ENCODE peak calls at places on chromosomes 7 and 10, in nine cellular contexts. One of them, this sample, is unnamed.

GRCh38 chr7:79176859-79177477 is 276.5 kb downstream of the MAGI2 start:
- DNase-seq in GM23338: peak; percentile 71
- DNase-seq in HCT116: peak; percentile 24
- DNase-seq in mesenchymal stem cell: peak; percentile 46
- DNase-seq in right cardiac atrium: no peak
- DNase-seq in dorsolateral prefrontal cortex: no peak
- DNase-seq in CD4-positive, alpha-beta memory T cell: no peak
- DNase-seq in neural progenitor cell: peak; percentile 56
- DNase-seq in left lung: no peak
- DNase-seq in this sample: no peak

GRCh38 chr10:3882855-3883254 is 97.8 kb upstream of the KLF6 start:
- DNase-seq in dorsolateral prefrontal cortex: no peak
- DNase-seq in mesenchymal stem cell: no peak
- DNase-seq in neural progenitor cell: no peak
- DNase-seq in left lung: no peak
- DNase-seq in CD4-positive, alpha-beta memory T cell: no peak
- DNase-seq in GM23338: no peak
- DNase-seq in HCT116: no peak
- DNase-seq in right cardiac atrium: no peak
- DNase-seq in this sample: no peak

GRCh38 chr10:123135415-123136141 is at the start of gene HMX3:
- DNase-seq in HCT116: no peak
- DNase-seq in GM23338: peak; percentile 85
- DNase-seq in CD4-positive, alpha-beta memory T cell: peak; percentile 57
- DNase-seq in dorsolateral prefrontal cortex: no peak
- DNase-seq in right cardiac atrium: peak; percentile 53
- DNase-seq in left lung: no peak
- DNase-seq in neural progenitor cell: peak; percentile 93
- DNase-seq in mesenchymal stem cell: peak; percentile 36
- DNase-seq in this sample: peak; percentile 76

GRCh38 chr7:11427686-11428273 is 404.2 kb downstream of the THSD7A start:
- DNase-seq in neural progenitor cell: peak; percentile 68
- DNase-seq in dorsolateral prefrontal cortex: no peak
- DNase-seq in right cardiac atrium: no peak
- DNase-seq in GM23338: peak; percentile 81
- DNase-seq in HCT116: peak; percentile 53
- DNase-seq in mesenchymal stem cell: peak; percentile 68
- DNase-seq in CD4-positive, alpha-beta memory T cell: no peak
- DNase-seq in left lung: no peak
- DNase-seq in this sample: no peak

GRCh38 chr10:6759961-6760360 is 179.9 kb upstream of the PRKCQ start:
- DNase-seq in right cardiac atrium: no peak
- DNase-seq in left lung: no peak
- DNase-seq in neural progenitor cell: no peak
- DNase-seq in CD4-positive, alpha-beta memory T cell: no peak
- DNase-seq in mesenchymal stem cell: no peak
- DNase-seq in GM23338: no peak
- DNase-seq in HCT116: no peak
- DNase-seq in dorsolateral prefrontal cortex: no peak
- DNase-seq in this sample: no peak

GRCh38 chr7:151644554-151644953 is 124.9 kb upstream of the RHEB start:
- DNase-seq in left lung: no peak
- DNase-seq in right cardiac atrium: no peak
- DNase-seq in dorsolateral prefrontal cortex: no peak
- DNase-seq in HCT116: no peak
- DNase-seq in neural progenitor cell: no peak
- DNase-seq in GM23338: no peak
- DNase-seq in CD4-positive, alpha-beta memory T cell: no peak
- DNase-seq in mesenchymal stem cell: no peak
- DNase-seq in this sample: no peak

GRCh38 chr10:46091834-46092522 is 45.9 kb upstream of the MSMB start:
- DNase-seq in HCT116: no peak
- DNase-seq in dorsolateral prefrontal cortex: no peak
- DNase-seq in neural progenitor cell: no peak
- DNase-seq in mesenchymal stem cell: no peak
- DNase-seq in right cardiac atrium: no peak
- DNase-seq in CD4-positive, alpha-beta memory T cell: no peak
- DNase-seq in GM23338: no peak
- DNase-seq in left lung: peak; percentile 79
- DNase-seq in this sample: no peak

GRCh38 chr7:83077328-83077727 is 85.4 kb downstream of the PCLO start:
- DNase-seq in GM23338: no peak
- DNase-seq in right cardiac atrium: no peak
- DNase-seq in HCT116: no peak
- DNase-seq in mesenchymal stem cell: no peak
- DNase-seq in left lung: no peak
- DNase-seq in neural progenitor cell: no peak
- DNase-seq in dorsolateral prefrontal cortex: no peak
- DNase-seq in CD4-positive, alpha-beta memory T cell: no peak
- DNase-seq in this sample: no peak

GRCh38 chr10:103711351-103711994 is 143.9 kb downstream of the SH3PXD2A start:
- DNase-seq in neural progenitor cell: peak; percentile 27
- DNase-seq in right cardiac atrium: no peak
- DNase-seq in mesenchymal stem cell: no peak
- DNase-seq in CD4-positive, alpha-beta memory T cell: no peak
- DNase-seq in GM23338: peak; percentile 70
- DNase-seq in left lung: peak; percentile 53
- DNase-seq in dorsolateral prefrontal cortex: no peak
- DNase-seq in HCT116: no peak
- DNase-seq in this sample: no peak

DNA sequence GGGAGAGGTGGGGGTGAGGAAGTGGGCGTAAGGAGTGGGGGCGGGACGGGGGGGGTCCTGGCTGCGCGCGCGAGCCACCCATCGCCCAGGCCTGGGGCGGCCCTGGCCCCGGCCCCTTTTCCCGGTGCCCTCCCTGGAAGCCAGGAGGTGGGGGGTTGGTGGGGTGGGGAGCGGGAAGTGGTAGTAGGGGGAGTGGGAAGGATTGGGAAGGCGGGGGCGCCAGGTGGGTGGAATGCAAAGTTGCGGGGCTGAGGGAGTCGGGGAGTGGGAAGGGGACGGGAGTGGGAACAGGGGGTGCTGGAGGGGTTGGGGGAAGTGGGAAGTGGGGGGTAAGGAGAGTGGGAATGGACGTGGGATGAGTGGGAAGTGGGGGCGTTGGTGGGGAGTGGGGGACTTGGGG is 369 bp upstream of the MMD2 start:
- DNase-seq in dorsolateral prefrontal cortex: peak; percentile 8
- DNase-seq in mesenchymal stem cell: no peak
- DNase-seq in neural progenitor cell: no peak
- DNase-seq in GM23338: peak; percentile 63
- DNase-seq in right cardiac atrium: no peak
- DNase-seq in HCT116: no peak
- DNase-seq in left lung: no peak
- DNase-seq in CD4-positive, alpha-beta memory T cell: no peak
- DNase-seq in this sample: no peak
- H3K27me3 ChIP-seq in dorsolateral prefrontal cortex: no peaks in the 10 kb centered on the region
- H3K27me3 ChIP-seq in mesenchymal stem cell: peaks cover 39% of the 10 kb centered on the region
- H3K27me3 ChIP-seq in neural progenitor cell: peaks cover 52% of the 10 kb centered on the region
- H3K27me3 ChIP-seq in GM23338: peaks cover 19% of the 10 kb centered on the region
- H3K27me3 ChIP-seq in right cardiac atrium: no peaks in the 10 kb centered on the region
- H3K27me3 ChIP-seq in HCT116: no peaks in the 10 kb centered on the region
- H3K27me3 ChIP-seq in left lung: peaks cover 20% of the 10 kb centered on the region
- H3K27me3 ChIP-seq in CD4-positive, alpha-beta memory T cell: peaks cover 10% of the 10 kb centered on the region
- H3K27me3 ChIP-seq in this sample: peaks cover 28% of the 10 kb centered on the region

GRCh38 chr10:72085864-72086465 is 2.4 kb downstream of the SPOCK2 start:
- DNase-seq in neural progenitor cell: no peak
- DNase-seq in CD4-positive, alpha-beta memory T cell: no peak
- DNase-seq in left lung: no peak
- DNase-seq in mesenchymal stem cell: no peak
- DNase-seq in dorsolateral prefrontal cortex: no peak
- DNase-seq in GM23338: no peak
- DNase-seq in right cardiac atrium: no peak
- DNase-seq in HCT116: no peak
- DNase-seq in this sample: no peak
- H3K27me3 ChIP-seq in neural progenitor cell: peaks cover 70% of the 10 kb centered on the region
- H3K27me3 ChIP-seq in CD4-positive, alpha-beta memory T cell: no peaks in the 10 kb centered on the region
- H3K27me3 ChIP-seq in left lung: peaks cover 21% of the 10 kb centered on the region
- H3K27me3 ChIP-seq in mesenchymal stem cell: peaks cover 53% of the 10 kb centered on the region
- H3K27me3 ChIP-seq in dorsolateral prefrontal cortex: no peaks in the 10 kb centered on the region
- H3K27me3 ChIP-seq in GM23338: peaks cover 61% of the 10 kb centered on the region
- H3K27me3 ChIP-seq in right cardiac atrium: no peaks in the 10 kb centered on the region
- H3K27me3 ChIP-seq in HCT116: no peaks in the 10 kb centered on the region
- H3K27me3 ChIP-seq in this sample: no peaks in the 10 kb centered on the region

DNA sequence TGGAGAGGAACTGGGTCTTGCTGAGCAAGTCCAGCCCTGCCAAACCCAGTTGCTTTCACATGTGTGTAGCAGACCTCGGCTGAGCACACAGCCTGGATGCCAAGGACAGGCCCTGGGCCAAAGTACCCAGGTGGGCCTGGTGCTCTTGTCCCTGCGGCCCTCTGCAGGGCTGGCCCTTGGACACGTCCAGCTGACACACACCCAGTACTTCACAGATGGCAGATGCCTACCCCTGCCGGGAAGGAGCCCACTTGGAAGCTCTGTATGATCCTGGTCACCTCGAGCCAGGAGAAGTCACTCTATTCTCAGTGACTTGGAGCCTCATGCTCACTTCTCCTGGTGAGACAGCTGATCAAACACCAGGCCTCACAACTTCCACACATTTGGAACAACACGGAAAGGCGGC is 157.4 kb upstream of the NPVF start:
- DNase-seq in GM23338: no peak
- DNase-seq in mesenchymal stem cell: no peak
- DNase-seq in neural progenitor cell: no peak
- DNase-seq in CD4-positive, alpha-beta memory T cell: no peak
- DNase-seq in HCT116: no peak
- DNase-seq in left lung: no peak
- DNase-seq in right cardiac atrium: peak; percentile 71
- DNase-seq in dorsolateral prefrontal cortex: no peak
- DNase-seq in this sample: no peak
- H3K27me3 ChIP-seq in GM23338: no peaks in the 10 kb centered on the region
- H3K27me3 ChIP-seq in mesenchymal stem cell: peaks cover 17% of the 10 kb centered on the region
- H3K27me3 ChIP-seq in neural progenitor cell: no peaks in the 10 kb centered on the region
- H3K27me3 ChIP-seq in CD4-positive, alpha-beta memory T cell: no peaks in the 10 kb centered on the region
- H3K27me3 ChIP-seq in HCT116: peaks cover 15% of the 10 kb centered on the region
- H3K27me3 ChIP-seq in left lung: no peaks in the 10 kb centered on the region
- H3K27me3 ChIP-seq in right cardiac atrium: no peaks in the 10 kb centered on the region
- H3K27me3 ChIP-seq in dorsolateral prefrontal cortex: no peaks in the 10 kb centered on the region
- H3K27me3 ChIP-seq in this sample: no peaks in the 10 kb centered on the region

GRCh38 chr10:133167693-133168616 is 7.9 kb downstream of the KNDC1 start:
- DNase-seq in left lung: peak; percentile 55
- DNase-seq in CD4-positive, alpha-beta memory T cell: no peak
- DNase-seq in GM23338: no peak
- DNase-seq in dorsolateral prefrontal cortex: no peak
- DNase-seq in neural progenitor cell: no peak
- DNase-seq in HCT116: no peak
- DNase-seq in right cardiac atrium: no peak
- DNase-seq in mesenchymal stem cell: no peak
- DNase-seq in this sample: no peak
- H3K27me3 ChIP-seq in left lung: no peaks in the 10 kb centered on the region
- H3K27me3 ChIP-seq in CD4-positive, alpha-beta memory T cell: no peaks in the 10 kb centered on the region
- H3K27me3 ChIP-seq in GM23338: no peaks in the 10 kb centered on the region
- H3K27me3 ChIP-seq in dorsolateral prefrontal cortex: no peaks in the 10 kb centered on the region
- H3K27me3 ChIP-seq in neural progenitor cell: no peaks in the 10 kb centered on the region
- H3K27me3 ChIP-seq in HCT116: no peaks in the 10 kb centered on the region
- H3K27me3 ChIP-seq in right cardiac atrium: no peaks in the 10 kb centered on the region
- H3K27me3 ChIP-seq in mesenchymal stem cell: peaks cover 7% of the 10 kb centered on the region
- H3K27me3 ChIP-seq in this sample: no peaks in the 10 kb centered on the region

GRCh38 chr10:118108194-118109026 is 61.7 kb upstream of the RAB11FIP2 start:
- DNase-seq in dorsolateral prefrontal cortex: no peak
- DNase-seq in neural progenitor cell: peak; percentile 45
- DNase-seq in right cardiac atrium: no peak
- DNase-seq in mesenchymal stem cell: no peak
- DNase-seq in left lung: no peak
- DNase-seq in GM23338: no peak
- DNase-seq in CD4-positive, alpha-beta memory T cell: no peak
- DNase-seq in HCT116: no peak
- DNase-seq in this sample: no peak

GRCh38 chr10:118106426-118106825 is 59.7 kb upstream of the RAB11FIP2 start:
- DNase-seq in mesenchymal stem cell: peak; percentile 11
- DNase-seq in left lung: no peak
- DNase-seq in GM23338: peak; percentile 60
- DNase-seq in neural progenitor cell: peak; percentile 43
- DNase-seq in CD4-positive, alpha-beta memory T cell: no peak
- DNase-seq in dorsolateral prefrontal cortex: no peak
- DNase-seq in right cardiac atrium: no peak
- DNase-seq in HCT116: peak; percentile 8
- DNase-seq in this sample: no peak

GRCh38 chr10:118107040-118107439 is 60.3 kb upstream of the RAB11FIP2 start:
- DNase-seq in dorsolateral prefrontal cortex: no peak
- DNase-seq in GM23338: no peak
- DNase-seq in mesenchymal stem cell: no peak
- DNase-seq in right cardiac atrium: no peak
- DNase-seq in CD4-positive, alpha-beta memory T cell: no peak
- DNase-seq in neural progenitor cell: no peak
- DNase-seq in HCT116: no peak
- DNase-seq in left lung: no peak
- DNase-seq in this sample: no peak

GRCh38 chr10:118110750-118111149 is 64.0 kb upstream of the RAB11FIP2 start:
- DNase-seq in dorsolateral prefrontal cortex: no peak
- DNase-seq in left lung: no peak
- DNase-seq in mesenchymal stem cell: no peak
- DNase-seq in HCT116: no peak
- DNase-seq in CD4-positive, alpha-beta memory T cell: no peak
- DNase-seq in right cardiac atrium: no peak
- DNase-seq in neural progenitor cell: no peak
- DNase-seq in GM23338: no peak
- DNase-seq in this sample: no peak

DNA sequence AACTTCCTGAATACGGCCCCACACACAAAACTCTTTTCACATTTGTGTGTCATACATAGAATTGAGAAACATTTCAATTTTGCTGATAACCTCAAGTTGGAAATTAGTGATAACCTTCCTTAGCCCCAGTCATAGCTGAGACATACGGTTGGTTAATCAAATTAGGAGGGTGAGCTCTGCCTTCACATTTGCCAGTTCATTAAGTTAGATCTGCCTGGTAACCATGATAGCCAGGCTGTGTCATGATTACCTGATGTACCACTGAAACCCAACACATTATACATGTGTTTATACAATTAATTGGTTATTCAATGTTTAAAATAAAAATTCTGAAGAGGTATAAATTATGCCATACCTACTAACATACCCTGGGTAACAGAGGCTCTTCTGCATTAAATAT is 60.8 kb upstream of the RAB11FIP2 start:
- DNase-seq in CD4-positive, alpha-beta memory T cell: no peak
- DNase-seq in left lung: no peak
- DNase-seq in dorsolateral prefrontal cortex: no peak
- DNase-seq in mesenchymal stem cell: no peak
- DNase-seq in right cardiac atrium: no peak
- DNase-seq in neural progenitor cell: no peak
- DNase-seq in HCT116: no peak
- DNase-seq in GM23338: no peak
- DNase-seq in this sample: no peak
- H3K27me3 ChIP-seq in CD4-positive, alpha-beta memory T cell: no peaks in the 10 kb centered on the region
- H3K27me3 ChIP-seq in left lung: no peaks in the 10 kb centered on the region
- H3K27me3 ChIP-seq in dorsolateral prefrontal cortex: no peaks in the 10 kb centered on the region
- H3K27me3 ChIP-seq in mesenchymal stem cell: peaks cover 3% of the 10 kb centered on the region
- H3K27me3 ChIP-seq in right cardiac atrium: no peaks in the 10 kb centered on the region
- H3K27me3 ChIP-seq in neural progenitor cell: no peaks in the 10 kb centered on the region
- H3K27me3 ChIP-seq in HCT116: no peaks in the 10 kb centered on the region
- H3K27me3 ChIP-seq in GM23338: no peaks in the 10 kb centered on the region
- H3K27me3 ChIP-seq in this sample: no peaks in the 10 kb centered on the region

DNA sequence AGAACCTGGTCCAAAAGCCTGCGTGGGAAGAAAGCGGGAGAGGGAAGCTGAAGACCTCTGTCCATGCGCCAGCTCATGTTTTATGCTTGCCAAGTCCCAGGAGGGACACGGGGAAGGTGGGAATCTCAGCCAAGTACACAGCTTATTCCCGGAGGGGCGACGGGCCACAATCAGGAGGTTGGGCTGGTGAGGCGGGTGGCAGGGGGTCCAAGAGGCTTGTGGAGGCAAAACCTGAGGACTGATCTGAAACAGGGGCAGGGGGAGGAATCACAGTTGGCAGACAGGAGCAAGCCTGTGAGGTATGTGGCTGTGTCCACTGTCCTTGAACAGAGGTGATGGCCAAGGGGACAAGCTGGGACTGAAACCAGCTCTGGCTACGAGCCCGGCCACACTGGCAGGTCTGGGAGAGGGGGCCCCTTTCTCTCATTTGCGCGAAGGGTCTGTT is 38.0 kb upstream of the LEP start:
- DNase-seq in left lung: no peak
- DNase-seq in dorsolateral prefrontal cortex: no peak
- DNase-seq in right cardiac atrium: no peak
- DNase-seq in HCT116: no peak
- DNase-seq in GM23338: no peak
- DNase-seq in CD4-positive, alpha-beta memory T cell: no peak
- DNase-seq in neural progenitor cell: no peak
- DNase-seq in mesenchymal stem cell: no peak
- DNase-seq in this sample: no peak
- H3K27me3 ChIP-seq in left lung: peaks cover 34% of the 10 kb centered on the region
- H3K27me3 ChIP-seq in dorsolateral prefrontal cortex: no peaks in the 10 kb centered on the region
- H3K27me3 ChIP-seq in right cardiac atrium: no peaks in the 10 kb centered on the region
- H3K27me3 ChIP-seq in HCT116: peaks cover 4% of the 10 kb centered on the region
- H3K27me3 ChIP-seq in GM23338: peaks cover 67% of the 10 kb centered on the region
- H3K27me3 ChIP-seq in CD4-positive, alpha-beta memory T cell: peaks cover 15% of the 10 kb centered on the region
- H3K27me3 ChIP-seq in neural progenitor cell: peaks cover 85% of the 10 kb centered on the region
- H3K27me3 ChIP-seq in mesenchymal stem cell: peaks cover 80% of the 10 kb centered on the region
- H3K27me3 ChIP-seq in this sample: no peaks in the 10 kb centered on the region